ENCODE peak calls at places on chromosomes 7 and 10, in five cellular contexts. O, F, N, R and H are unnamed samples.

GRCh38 chr10:102831322-102832071 is 5.7 kb downstream of the CYP17A1 start:
- DNase-seq in O (no peak), F (no peak), N (peak), R (no peak), H (no peak)

GRCh38 chr7:75716992-75717626 is 21.6 kb downstream of the HIP1 start:
- DNase-seq in O (peak), F (no peak), N (no peak), R (no peak), H (no peak)

GRCh38 chr10:33116293-33116697 is 158.3 kb upstream of the ITGB1 start:
- DNase-seq in O (peak), F (peak), N (peak), R (peak), H (peak)

GRCh38 chr10:2460846-2461245 is 606.5 kb upstream of the PFKP start:
- DNase-seq in O (peak), F (no peak), N (no peak), R (no peak), H (no peak)

GRCh38 chr10:93481931-93482834 is at the start of gene MYOF:
- DNase-seq in O (peak), F (peak), N (peak), R (peak), H (peak)

GRCh38 chr7:115230882-115231508 is 309.1 kb downstream of the MDFIC start:
- DNase-seq in O (peak), F (no peak), N (peak), R (no peak), H (peak)

GRCh38 chr10:109647627-109648026 is 275.7 kb downstream of the XPNPEP1 start:
- DNase-seq in O (no peak), F (no peak), N (no peak), R (no peak), H (peak)

GRCh38 chr7:92624298-92624996 is 34.3 kb upstream of the FAM133B start:
- DNase-seq in O (no peak), F (no peak), N (no peak), R (no peak), H (no peak)

GRCh38 chr10:1149793-1150637 is 93.8 kb downstream of the WDR37 start:
- DNase-seq in O (no peak), F (no peak), N (no peak), R (peak), H (no peak)

GRCh38 chr7:3897430-3898385 is 596.7 kb downstream of the SDK1 start:
- DNase-seq in O (peak), F (peak), N (peak), R (no peak), H (peak)

GRCh38 chr10:73874267-73875138 is at the start of gene CAMK2G:
- DNase-seq in O (peak), F (peak), N (peak), R (peak), H (peak)

GRCh38 chr7:4215176-4215720 is 466.8 kb upstream of the FOXK1 start:
- DNase-seq in O (no peak), F (no peak), N (no peak), R (no peak), H (no peak)

GRCh38 chr7:1654111-1654510 is 16.0 kb upstream of the ELFN1 start:
- DNase-seq in O (no peak), F (no peak), N (no peak), R (no peak), H (no peak)

GRCh38 chr7:142478479-142479220 is 220.8 kb upstream of the PRSS58 start:
- DNase-seq in O (peak), F (peak), N (peak), R (no peak), H (peak)

GRCh38 chr7:70408477-70408876 is 723.5 kb upstream of the GALNT17 start:
- DNase-seq in O (no peak), F (no peak), N (no peak), R (no peak), H (no peak)

GRCh38 chr10:6036861-6037321 is 25.3 kb downstream of the IL2RA start:
- DNase-seq in O (no peak), F (no peak), N (no peak), R (peak), H (no peak)

GRCh38 chr7:84665339-84665738 is 470.8 kb upstream of the SEMA3A start:
- DNase-seq in O (no peak), F (peak), N (no peak), R (no peak), H (peak)

GRCh38 chr7:138395763-138396162 is 64.3 kb upstream of the TRIM24 start:
- DNase-seq in O (no peak), F (no peak), N (no peak), R (no peak), H (no peak)

GRCh38 chr10:58757352-58758071 is 244.8 kb downstream of the BICC1 start:
- DNase-seq in O (peak), F (no peak), N (peak), R (no peak), H (no peak)

GRCh38 chr7:33790746-33791145 is 114.6 kb upstream of the BMPER start:
- DNase-seq in O (no peak), F (peak), N (no peak), R (no peak), H (no peak)

GRCh38 chr10:2049560-2049959 is 312.2 kb upstream of the ADARB2 start:
- DNase-seq in O (no peak), F (no peak), N (no peak), R (no peak), H (no peak)

GRCh38 chr7:107718456-107719193 is 25.3 kb upstream of the CBLL1 start:
- DNase-seq in O (no peak), F (no peak), N (no peak), R (no peak), H (no peak)

GRCh38 chr10:12509016-12509793 is 159.9 kb downstream of the CAMK1D start:
- DNase-seq in O (no peak), F (no peak), N (no peak), R (no peak), H (no peak)

GRCh38 chr10:17175551-17175950 is 25.9 kb downstream of the TRDMT1 start:
- DNase-seq in O (peak), F (peak), N (no peak), R (no peak), H (peak)

GRCh38 chr7:123401295-123401694 is 133.1 kb downstream of the IQUB start:
- DNase-seq in O (no peak), F (no peak), N (no peak), R (no peak), H (no peak)

GRCh38 chr10:131002031-131002861 is 309.3 kb downstream of the TCERG1L start:
- DNase-seq in O (no peak), F (no peak), N (no peak), R (no peak), H (no peak)

GRCh38 chr7:7641129-7641663 is 644 bp downstream of the UMAD1 start:
- DNase-seq in O (no peak), F (no peak), N (no peak), R (no peak), H (peak)

GRCh38 chr10:11336703-11337102 is 274.7 kb downstream of the USP6NL start:
- DNase-seq in O (no peak), F (peak), N (peak), R (no peak), H (peak)

GRCh38 chr7:102289051-102289450 is 2.4 kb downstream of the SH2B2 start:
- DNase-seq in O (no peak), F (no peak), N (no peak), R (no peak), H (no peak)

GRCh38 chr7:107999814-108000560 is 3.0 kb downstream of the LAMB1 start:
- DNase-seq in O (peak), F (no peak), N (no peak), R (no peak), H (no peak)

GRCh38 chr7:152392254-152392653 is 43.5 kb downstream of the KMT2C start:
- DNase-seq in O (no peak), F (no peak), N (no peak), R (no peak), H (no peak)